ENCODE peak calls at places on chromosomes 4 and X, in seven cellular contexts. Q is neural crest cell, Y is epithelial cell of esophagus, O is PC-3, P is lower leg skin, E is AG09309, W is neural progenitor cell. K is an unnamed sample.

GRCh38 chrX:41621236-41621651 is 67.5 kb upstream of the GPR34 start:
- DNase-seq in Q (no peak), Y (peak), O (peak), P (no peak), E (no peak), W (peak), K (no peak)

GRCh38 chrX:101993335-101993734 is 61.5 kb upstream of the ZMAT1 start:
- DNase-seq in Q (no peak), Y (no peak), O (no peak), P (no peak), E (no peak), W (no peak), K (no peak)

GRCh38 chrX:65148232-65148631 is 172.0 kb upstream of the ZC4H2 start:
- DNase-seq in Q (no peak), Y (no peak), O (no peak), P (no peak), E (no peak), W (no peak), K (no peak)

GRCh38 chrX:84168095-84168494 is 19.9 kb downstream of the RPS6KA6 start:
- DNase-seq in Q (no peak), Y (peak), O (peak), P (no peak), E (no peak), W (no peak), K (no peak)

GRCh38 chr4:52614241-52614640 is 44.9 kb downstream of the USP46 start:
- DNase-seq in Q (no peak), Y (no peak), O (no peak), P (no peak), E (no peak), W (no peak), K (no peak)

GRCh38 chr4:48237996-48238645 is 31.5 kb downstream of the TEC start:
- DNase-seq in Q (no peak), Y (peak), O (peak), P (no peak), E (no peak), W (no peak), K (no peak)

GRCh38 chr4:42750831-42751230 is 93.9 kb upstream of the ATP8A1 start:
- DNase-seq in Q (no peak), Y (no peak), O (no peak), P (no peak), E (no peak), W (peak), K (no peak)

GRCh38 chrX:132612990-132613564 is 124.2 kb upstream of the MBNL3 start:
- DNase-seq in Q (peak), Y (peak), O (peak), P (no peak), E (no peak), W (peak), K (peak)

GRCh38 chrX:97366246-97366645 is 482.5 kb downstream of the RPA4 start:
- DNase-seq in Q (no peak), Y (no peak), O (no peak), P (no peak), E (no peak), W (no peak), K (no peak)

GRCh38 chr4:88447339-88447738 is 9.6 kb upstream of the HERC5 start:
- DNase-seq in Q (no peak), Y (no peak), O (no peak), P (no peak), E (no peak), W (no peak), K (no peak)

GRCh38 chr4:141885112-141885511 is 248.7 kb downstream of the IL15 start:
- DNase-seq in Q (no peak), Y (no peak), O (no peak), P (no peak), E (no peak), W (no peak), K (no peak)

GRCh38 chr4:72302981-72303704 is 265.9 kb downstream of the ADAMTS3 start:
- DNase-seq in Q (peak), Y (peak), O (peak), P (no peak), E (no peak), W (peak), K (peak)

GRCh38 chr4:167233523-167234387 is 539 bp downstream of the SPOCK3 start:
- DNase-seq in Q (peak), Y (peak), O (peak), P (no peak), E (no peak), W (peak), K (no peak)

GRCh38 chrX:134547047-134547679 is 87.2 kb downstream of the HPRT1 start:
- DNase-seq in Q (no peak), Y (no peak), O (no peak), P (no peak), E (no peak), W (no peak), K (no peak)

GRCh38 chr4:25020240-25020639 is 10.5 kb downstream of the LGI2 start:
- DNase-seq in Q (no peak), Y (peak), O (peak), P (no peak), E (peak), W (no peak), K (no peak)

GRCh38 chr4:95250544-95251137 is 298.1 kb downstream of the UNC5C start:
- DNase-seq in Q (no peak), Y (peak), O (peak), P (no peak), E (no peak), W (no peak), K (no peak)

GRCh38 chr4:121674696-121675095 is 22.1 kb downstream of the ANXA5 start:
- DNase-seq in Q (no peak), Y (no peak), O (no peak), P (no peak), E (no peak), W (no peak), K (no peak)

GRCh38 chr4:42515156-42515884 is 118.0 kb downstream of the SHISA3 start:
- DNase-seq in Q (no peak), Y (no peak), O (no peak), P (no peak), E (peak), W (no peak), K (no peak)

GRCh38 chr4:112766422-112766821 is 129.5 kb downstream of the LARP7 start:
- DNase-seq in Q (peak), Y (peak), O (peak), P (peak), E (peak), W (peak), K (no peak)

GRCh38 chr4:1260418-1261106 is 11.6 kb upstream of the CTBP1 start:
- DNase-seq in Q (no peak), Y (no peak), O (no peak), P (no peak), E (no peak), W (no peak), K (no peak)

GRCh38 chr4:76116821-76117220 is 31.4 kb downstream of the NUP54 start:
- DNase-seq in Q (no peak), Y (no peak), O (no peak), P (no peak), E (no peak), W (no peak), K (no peak)

GRCh38 chrX:109740076-109740809 is 7.2 kb upstream of the ACSL4 start:
- DNase-seq in Q (no peak), Y (peak), O (peak), P (no peak), E (no peak), W (no peak), K (no peak)

GRCh38 chr4:181301735-181302380 is 941.3 kb upstream of the TENM3 start:
- DNase-seq in Q (no peak), Y (peak), O (peak), P (no peak), E (peak), W (peak), K (no peak)

GRCh38 chr4:149897784-149898183 is 82.1 kb upstream of the IQCM start:
- DNase-seq in Q (no peak), Y (peak), O (peak), P (no peak), E (no peak), W (peak), K (no peak)
- TF ChIP-seq CTCF in Q (peak), Y (peak), O (peak), P (no peak), E (peak), W (peak), K (no peak)

DNA sequence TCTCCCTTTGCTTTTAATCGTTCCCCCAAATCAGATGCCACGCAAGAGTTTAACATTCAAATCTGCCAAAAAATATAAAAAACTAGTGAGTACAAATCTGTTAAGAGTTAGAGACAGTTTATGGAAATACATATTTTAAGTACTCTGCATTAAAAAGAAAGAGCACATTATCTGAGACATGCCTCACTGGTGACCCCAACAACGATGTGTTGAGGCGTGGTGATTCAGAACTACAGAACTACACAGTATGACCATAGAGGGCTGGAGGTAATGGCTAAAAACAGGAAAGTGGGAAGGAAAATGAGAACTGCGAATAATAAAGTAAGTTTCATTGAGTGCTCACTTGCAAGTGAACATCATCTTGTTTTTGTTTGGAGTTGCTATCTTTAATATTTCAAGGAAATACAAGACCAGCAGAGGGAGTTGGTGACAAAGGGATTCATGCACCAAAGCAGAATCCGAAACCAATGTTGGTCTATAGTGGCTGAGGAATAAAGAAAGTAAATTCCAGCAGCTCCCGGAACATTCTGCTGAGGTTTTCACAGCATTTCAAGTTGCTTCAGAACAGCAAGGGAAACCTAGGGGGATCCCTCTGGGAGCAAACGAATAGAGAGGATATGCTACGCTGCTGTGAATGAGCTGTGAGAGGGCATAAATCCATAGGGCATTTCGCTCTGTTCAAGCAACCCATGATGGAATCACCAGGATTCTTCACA is 92.2 kb downstream of the DCHS2 start:
- DNase-seq in Q (no peak), Y (peak), O (peak), P (no peak), E (peak), W (peak), K (no peak)
- TF ChIP-seq CTCF in Q (peak), Y (peak), O (peak), P (no peak), E (peak), W (peak), K (no peak)

GRCh38 chr4:124325676-124326075 is 386.9 kb downstream of the ANKRD50 start:
- DNase-seq in Q (no peak), Y (no peak), O (no peak), P (no peak), E (no peak), W (no peak), K (no peak)

GRCh38 chr4:124318292-124318691 is 394.2 kb downstream of the ANKRD50 start:
- DNase-seq in Q (no peak), Y (no peak), O (no peak), P (no peak), E (no peak), W (no peak), K (no peak)

GRCh38 chr4:124322234-124322831 is 390.2 kb downstream of the ANKRD50 start:
- DNase-seq in Q (no peak), Y (peak), O (peak), P (no peak), E (no peak), W (peak), K (no peak)

GRCh38 chr4:124321370-124321769 is 391.2 kb downstream of the ANKRD50 start:
- DNase-seq in Q (no peak), Y (no peak), O (peak), P (no peak), E (no peak), W (peak), K (no peak)
- TF ChIP-seq CTCF in Q (no peak), Y (no peak), O (no peak), P (no peak), E (peak), W (peak), K (no peak)

GRCh38 chr4:60013458-60013857 is 1186.7 kb upstream of the ADGRL3 start:
- DNase-seq in Q (no peak), Y (no peak), O (no peak), P (no peak), E (no peak), W (no peak), K (no peak)

GRCh38 chr4:60020389-60020788 is 1179.7 kb upstream of the ADGRL3 start:
- DNase-seq in Q (no peak), Y (no peak), O (no peak), P (no peak), E (no peak), W (no peak), K (no peak)

GRCh38 chr4:60019946-60020345 is 1180.2 kb upstream of the ADGRL3 start:
- DNase-seq in Q (no peak), Y (no peak), O (no peak), P (no peak), E (no peak), W (no peak), K (no peak)

DNA sequence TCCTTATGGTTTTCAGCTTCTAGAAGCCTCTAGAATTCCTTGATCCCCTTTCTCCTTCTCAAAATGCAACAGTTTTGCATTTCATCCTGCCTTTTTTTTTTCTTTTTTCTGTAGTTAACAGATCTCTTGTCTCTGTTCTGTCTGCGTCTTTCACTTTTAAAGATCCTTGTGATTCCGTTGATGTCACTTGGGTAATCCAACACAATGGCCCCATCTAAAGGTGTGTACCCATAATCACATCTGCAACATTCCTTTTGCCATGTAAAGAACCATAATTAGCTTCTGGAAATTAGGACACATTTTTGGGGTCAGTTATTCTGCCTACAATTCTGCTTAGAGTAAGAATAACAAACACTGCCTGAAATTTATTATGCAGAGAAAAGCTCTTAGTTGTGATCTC is 1180.9 kb upstream of the ADGRL3 start:
- DNase-seq in Q (no peak), Y (no peak), O (no peak), P (no peak), E (no peak), W (no peak), K (no peak)
- TF ChIP-seq CTCF in Q (no peak), Y (no peak), O (no peak), P (no peak), E (no peak), W (no peak), K (no peak)

K was measured in activated B cell treated with CpG ODN at 0.5 μM for 24 hours.